ENCODE peak calls at places on chromosomes 6 and 20, in seven cellular contexts. L is EL, W is fibroblast of the conjunctiva, Y is brain microvascular endothelial cell, X is small intestine, S is AG08396, Q is IMR-90. R is an unnamed sample.

GRCh38 chr6:72203983-72204382 is 317.6 kb downstream of the RIMS1 start:
- DNase-seq in S (no peak), Y (no peak), X (no peak), L (no peak), W (no peak), Q (no peak), R (no peak)

GRCh38 chr6:111147440-111147839 is 60.1 kb downstream of the SLC16A10 start:
- DNase-seq in L (no peak), Y (no peak), W (no peak), X (no peak), Q (no peak), S (no peak), R (no peak)

GRCh38 chr20:22925613-22925983 is 109.5 kb upstream of the SSTR4 start:
- DNase-seq in L (no peak), S (no peak), Q (no peak), Y (peak), W (no peak), X (no peak), R (no peak)

GRCh38 chr6:98848539-98849210 is 14.3 kb downstream of the POU3F2 start:
- DNase-seq in L (no peak), Q (no peak), W (no peak), Y (no peak), S (no peak), X (no peak), R (no peak)

GRCh38 chr20:59701236-59701635 is 96.9 kb downstream of the PHACTR3 start:
- DNase-seq in L (no peak), Y (no peak), S (no peak), X (no peak), W (no peak), Q (no peak), R (no peak)

GRCh38 chr20:46357030-46357514 is 48.8 kb upstream of the CDH22 start:
- DNase-seq in S (no peak), X (no peak), L (no peak), W (no peak), Q (no peak), Y (no peak), R (no peak)

GRCh38 chr6:1315560-1316386 is 3.9 kb downstream of the FOXQ1 start:
- DNase-seq in Q (no peak), S (no peak), W (no peak), Y (no peak), L (no peak), X (no peak), R (no peak)

GRCh38 chr6:155344341-155345006 is 30.2 kb upstream of the TFB1M start:
- DNase-seq in L (no peak), S (no peak), X (no peak), W (no peak), Q (no peak), Y (no peak), R (no peak)

GRCh38 chr6:163415176-163415619 is 680 bp downstream of the QKI start:
- DNase-seq in L (no peak), S (no peak), Q (no peak), X (no peak), W (no peak), Y (no peak), R (no peak)

GRCh38 chr6:82397962-82398692 is 34.5 kb downstream of the TPBG start:
- DNase-seq in Y (no peak), X (no peak), L (peak), S (peak), Q (peak), W (no peak), R (peak)

GRCh38 chr6:42200035-42200434 is 5.3 kb upstream of the GUCA1B start:
- DNase-seq in L (peak), Q (peak), X (no peak), Y (peak), W (peak), S (peak), R (peak)

GRCh38 chr6:20906938-20907337 is 372.7 kb downstream of the CDKAL1 start:
- DNase-seq in Y (peak), Q (peak), L (peak), X (no peak), W (peak), S (no peak), R (peak)

GRCh38 chr20:17843246-17844132 is 125.1 kb downstream of the SNX5 start:
- DNase-seq in Y (peak), Q (peak), W (peak), X (no peak), L (peak), S (peak), R (peak)

GRCh38 chr6:52574709-52575489 is 2.0 kb downstream of the TRAM2 start:
- DNase-seq in S (peak), L (peak), W (no peak), X (peak), Q (no peak), Y (peak), R (peak)

GRCh38 chr6:6697620-6698019 is 109.1 kb downstream of the LY86 start:
- DNase-seq in L (no peak), X (no peak), S (no peak), Q (no peak), W (no peak), Y (no peak), R (peak)

GRCh38 chr6:5073992-5074391 is 11.1 kb upstream of the PPP1R3G start:
- DNase-seq in W (no peak), X (no peak), S (no peak), L (no peak), Q (no peak), Y (no peak), R (no peak)

GRCh38 chr20:64161595-64162238 is 2.5 kb upstream of the MYT1 start:
- DNase-seq in Y (peak), W (no peak), X (peak), Q (peak), S (peak), L (peak), R (peak)

GRCh38 chr6:142568857-142569597 is 267.2 kb downstream of the ADGRG6 start:
- DNase-seq in X (no peak), L (peak), W (no peak), Y (peak), S (peak), Q (peak), R (peak)

GRCh38 chr6:46651766-46652165 is 852 bp downstream of the CYP39A1 start:
- DNase-seq in Y (no peak), Q (no peak), X (no peak), S (no peak), W (no peak), L (no peak), R (no peak)

GRCh38 chr20:50089787-50090177 is 23.2 kb downstream of the UBE2V1 start:
- DNase-seq in L (no peak), X (no peak), S (no peak), W (no peak), Y (no peak), Q (no peak), R (no peak)

GRCh38 chr6:56637640-56638039 is 5.0 kb downstream of the DST start:
- DNase-seq in X (peak), W (peak), Y (peak), S (peak), L (peak), Q (peak), R (peak)

GRCh38 chr20:687468-688203 is 12.0 kb upstream of the SCRT2 start:
- DNase-seq in Y (no peak), X (no peak), L (no peak), Q (no peak), W (no peak), S (no peak), R (no peak)

GRCh38 chr6:106525111-106525884 is 104.0 kb downstream of the RTN4IP1 start:
- DNase-seq in X (peak), Y (no peak), Q (no peak), S (no peak), L (no peak), W (no peak), R (no peak)

GRCh38 chr6:7953753-7954152 is 43.2 kb upstream of the TXNDC5 start:
- DNase-seq in S (no peak), L (no peak), X (peak), Q (no peak), Y (no peak), W (no peak), R (no peak)

GRCh38 chr6:45423901-45424627 is 46.3 kb upstream of the SUPT3H start:
- DNase-seq in S (no peak), Y (no peak), X (no peak), Q (no peak), L (no peak), W (no peak), R (no peak)

GRCh38 chr6:110661426-110661825 is 153.8 kb downstream of the CDK19 start:
- DNase-seq in Y (no peak), Q (no peak), X (no peak), W (no peak), L (no peak), S (no peak), R (no peak)

GRCh38 chr6:7268362-7269310 is 44.4 kb downstream of the SSR1 start:
- DNase-seq in Y (no peak), W (no peak), Q (no peak), S (no peak), L (no peak), X (no peak), R (no peak)

GRCh38 chr6:12649325-12649724 is 67.2 kb upstream of the PHACTR1 start:
- DNase-seq in X (no peak), S (no peak), Y (no peak), L (no peak), W (no peak), Q (no peak), R (no peak)